ENCODE peak calls at places on chromosomes 6 and 20, in eight cellular contexts. T is tibial artery, A is kidney epithelial cell, C is epithelial cell of proximal tubule, J is SK-N-SH, P is AG10803, U is uterus, I is hepatocyte. X is an unnamed sample.

GRCh38 chr20:56249244-56249955 is 868 bp downstream of the MC3R start:
- DNase-seq in I (peak), U (no peak), A (no peak), C (no peak), J (peak), P (no peak), T (no peak), X (no peak)

GRCh38 chr6:28742668-28743270 is 181.0 kb downstream of the TRIM27 start:
- DNase-seq in I (peak), A (no peak), C (no peak), J (no peak), T (no peak), P (peak), U (no peak), X (peak)

GRCh38 chr6:139594333-139594965 is 220.0 kb upstream of the CITED2 start:
- DNase-seq in T (no peak), C (no peak), I (no peak), A (no peak), U (no peak), P (no peak), J (no peak), X (no peak)

GRCh38 chr6:79384845-79385244 is 150.4 kb upstream of the HMGN3 start:
- DNase-seq in A (no peak), T (no peak), P (no peak), C (no peak), I (no peak), J (no peak), U (no peak), X (peak)

GRCh38 chr6:15663057-15663638 is 320 bp upstream of the DTNBP1 start:
- DNase-seq in C (no peak), I (no peak), U (no peak), J (peak), T (peak), A (no peak), P (peak), X (peak)

GRCh38 chr6:49541210-49541724 is 9.2 kb upstream of the C6orf141 start:
- DNase-seq in I (peak), J (no peak), C (peak), P (peak), A (peak), U (no peak), T (no peak), X (peak)

GRCh38 chr20:51678041-51678697 is 90.0 kb downstream of the ATP9A start:
- DNase-seq in T (peak), U (peak), C (no peak), I (no peak), A (no peak), P (peak), J (peak), X (peak)

GRCh38 chr6:25199544-25199943 is 79.6 kb upstream of the CARMIL1 start:
- DNase-seq in T (no peak), I (no peak), J (no peak), C (no peak), U (no peak), A (no peak), P (no peak), X (no peak)

GRCh38 chr6:84681693-84682326 is 82.6 kb downstream of the TBX18 start:
- DNase-seq in C (no peak), T (no peak), A (no peak), P (no peak), U (no peak), I (no peak), J (no peak), X (no peak)

GRCh38 chr6:127765949-127766348 is 134.9 kb downstream of the THEMIS start:
- DNase-seq in U (no peak), J (no peak), C (no peak), I (no peak), A (no peak), T (no peak), P (no peak), X (no peak)

DNA sequence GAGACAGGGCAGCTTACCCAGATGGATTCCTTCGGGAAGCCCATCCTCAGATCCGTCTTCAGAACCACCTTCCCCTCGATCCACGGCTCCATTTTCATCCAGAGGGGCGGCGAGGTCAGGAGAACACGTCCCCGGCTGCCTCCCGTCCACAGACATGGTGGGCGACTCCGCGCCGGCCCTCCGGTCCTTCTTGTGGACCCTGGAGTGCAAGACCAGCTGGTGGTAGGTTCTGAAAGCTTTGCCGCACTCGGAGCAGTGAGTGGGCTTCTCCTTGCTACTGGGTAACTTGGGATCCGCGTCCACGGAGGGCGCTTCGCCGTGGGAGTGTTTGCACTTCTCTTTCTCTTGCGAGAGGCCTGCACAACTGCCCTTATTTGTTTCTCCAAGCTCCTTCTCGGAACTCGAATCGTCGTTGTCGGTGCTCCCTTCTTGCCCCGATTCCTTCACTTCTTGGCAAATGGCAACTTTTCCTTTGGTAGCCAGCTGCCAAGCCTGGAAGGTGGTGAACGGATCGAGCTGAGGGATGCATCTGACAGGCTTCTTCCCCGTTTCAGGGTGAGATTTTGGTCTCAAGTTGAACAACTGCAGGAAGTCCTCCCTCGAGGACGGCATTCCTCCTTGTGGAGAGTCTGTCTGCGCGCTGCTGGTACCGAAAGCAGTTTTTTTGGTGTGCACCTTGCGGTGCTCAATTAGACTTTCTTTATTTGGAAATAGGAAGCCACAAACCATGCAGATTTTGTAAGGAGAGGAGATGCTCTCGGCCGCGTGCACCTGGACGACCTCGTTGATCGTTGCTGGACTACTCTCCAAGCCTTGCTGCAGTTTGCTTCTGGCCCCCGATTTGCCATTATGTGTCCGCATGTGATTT is 12.0 kb downstream of the ZNF217 start:
- DNase-seq in J (no peak), A (no peak), T (peak), U (no peak), C (no peak), I (no peak), P (no peak), X (no peak)
- TF ChIP-seq CTCF in J (no peak), A (no peak), T (no peak), U (no peak), C (no peak), I (no peak), P (no peak), X (no peak)

GRCh38 chr6:39882567-39882953 is 51.7 kb downstream of the MOCS1 start:
- DNase-seq in C (peak), P (peak), U (no peak), J (no peak), I (peak), A (peak), T (no peak), X (peak)
- H3K4me3 ChIP-seq in C (no peak), P (peak), U (no peak), J (no peak), I (no peak), A (no peak), T (peak), X (no peak)

DNA sequence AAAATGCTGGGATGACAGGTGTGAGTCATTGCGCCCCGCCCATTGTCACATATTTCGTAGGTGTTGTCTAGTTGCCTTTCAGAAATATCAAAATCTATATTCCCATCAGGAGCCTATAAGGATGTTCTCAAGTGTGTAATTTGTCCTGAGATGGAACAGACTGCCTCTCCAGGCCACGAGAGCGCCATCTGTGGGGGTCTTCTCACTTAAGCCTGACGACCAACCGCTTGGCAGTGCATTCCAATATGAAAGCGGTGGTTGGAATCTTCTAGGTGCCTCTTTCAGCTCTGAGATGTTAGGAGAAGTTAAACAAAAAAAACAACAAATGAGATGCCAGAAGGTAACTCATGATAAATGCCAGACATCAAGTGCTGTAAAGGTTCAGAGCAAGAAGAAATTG is 488.5 kb downstream of the QKI start:
- DNase-seq in T (no peak), P (no peak), U (no peak), I (no peak), A (no peak), J (no peak), C (no peak), X (no peak)
- TF ChIP-seq CTCF in T (no peak), P (no peak), U (no peak), I (no peak), A (no peak), J (no peak), C (no peak), X (no peak)

DNA sequence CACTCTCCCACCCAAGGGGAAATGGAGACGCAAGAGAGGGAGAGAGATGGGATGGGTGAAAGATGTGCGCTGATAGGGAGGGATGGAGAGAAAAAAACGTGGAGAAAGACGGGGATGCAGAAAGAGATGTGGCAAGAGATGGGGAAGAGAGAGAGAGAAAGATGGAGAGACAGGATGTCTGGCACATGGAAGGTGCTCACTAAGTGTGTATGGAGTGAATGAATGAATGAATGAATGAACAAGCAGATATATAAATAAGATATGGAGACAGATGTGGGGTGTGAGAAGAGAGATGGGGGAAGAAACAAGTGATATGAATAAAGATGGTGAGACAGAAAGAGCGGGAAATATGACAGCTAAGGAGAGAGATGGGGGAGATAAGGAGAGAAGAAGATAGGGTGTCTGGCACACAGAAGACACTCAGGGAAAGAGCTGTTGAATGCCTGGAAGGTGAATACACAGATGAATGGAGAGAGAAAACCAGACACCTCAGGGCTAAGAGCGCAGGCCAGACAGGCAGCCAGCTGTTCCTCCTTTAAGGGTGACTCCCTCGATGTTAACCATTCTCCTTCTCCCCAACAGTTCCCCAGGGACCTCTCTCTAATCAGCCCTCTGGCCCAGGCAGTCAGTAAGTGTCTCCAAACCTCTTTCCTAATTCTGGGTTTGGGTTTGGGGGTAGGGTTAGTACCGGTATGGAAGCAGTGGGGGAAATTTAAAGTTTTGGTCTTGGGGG is 753 bp downstream of the TNF start:
- DNase-seq in A (no peak), T (no peak), U (no peak), C (no peak), I (no peak), P (no peak), J (no peak), X (no peak)
- H3K4me3 ChIP-seq in A (peak), T (peak), U (peak), C (peak), I (no peak), P (no peak), J (no peak), X (no peak)

GRCh38 chr6:168417158-168417557 is 23.8 kb upstream of the SMOC2 start:
- DNase-seq in I (no peak), P (no peak), C (no peak), A (no peak), U (peak), T (no peak), J (no peak), X (no peak)
- TF ChIP-seq CTCF in I (no peak), P (no peak), C (no peak), A (no peak), U (no peak), T (no peak), J (no peak), X (no peak)

DNA sequence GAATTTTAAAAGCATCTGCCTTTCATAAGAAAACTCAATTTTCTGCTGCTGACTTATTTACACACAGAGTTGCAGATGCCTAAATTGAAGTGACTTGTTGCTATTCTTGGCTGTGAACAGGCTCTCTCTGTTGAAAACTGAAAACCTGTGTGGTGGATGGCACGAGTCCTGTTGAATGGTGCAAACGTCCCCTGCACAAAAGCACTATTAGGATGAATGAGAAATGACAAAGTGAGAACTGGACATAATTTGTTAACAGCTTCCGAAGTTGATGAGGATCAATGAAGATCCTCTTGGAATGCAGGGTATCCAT is 201.7 kb upstream of the PREP start:
- DNase-seq in P (no peak), I (no peak), A (no peak), C (no peak), U (no peak), J (no peak), T (no peak), X (no peak)
- H3K4me3 ChIP-seq in P (no peak), I (no peak), A (no peak), C (no peak), U (no peak), J (no peak), T (no peak), X (no peak)

DNA sequence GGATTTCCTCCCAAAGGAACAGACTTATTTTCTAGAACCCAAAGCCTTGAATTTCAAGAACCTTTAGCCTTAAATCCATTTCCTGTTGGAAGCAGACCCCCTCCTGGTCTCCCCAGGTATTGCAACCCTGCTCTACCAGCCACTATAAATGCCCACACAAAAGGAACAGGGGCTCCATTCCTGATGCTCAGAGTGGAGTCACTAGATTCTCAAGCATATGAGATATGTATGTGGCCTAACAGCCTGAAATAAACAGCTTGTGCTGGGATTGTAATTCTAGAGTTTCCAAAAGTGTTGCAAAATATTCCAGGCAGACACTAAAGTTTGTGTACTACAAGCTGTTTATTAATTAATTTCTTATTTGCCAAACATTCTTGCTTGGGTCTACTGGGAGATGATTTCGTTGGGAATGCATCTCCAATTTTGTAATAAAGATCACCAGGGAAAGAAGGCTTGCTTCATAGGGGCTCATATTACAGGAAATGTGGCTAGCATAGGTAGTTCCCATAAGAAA is 44.8 kb downstream of the RIPOR3 start:
- DNase-seq in C (no peak), U (no peak), P (peak), A (no peak), T (no peak), J (no peak), I (no peak), X (peak)
- TF ChIP-seq CTCF in C (peak), U (no peak), P (peak), A (peak), T (no peak), J (peak), I (peak), X (peak)

X was measured in cardiac fibroblast.